ENCODE peak calls at places on chromosomes 7 and 10, in nine cellular contexts. S is Kasumi-1; O is activated effector memory CD4-positive, alpha-beta T cell treated with Interleukin-2 at 50 U/mL for 16 hours; V is activated naive CD4-positive, alpha-beta T cell; I is GM18507; C is G401; R is esophagus squamous epithelium; X is HEK293T; Z is NCI-H82. U is an unnamed sample.

GRCh38 chr10:121406823-121407545 is 191.3 kb downstream of the FGFR2 start:
- DNase-seq in S (no peak), O (no peak), V (no peak), I (no peak), C (no peak), R (no peak), X (no peak), Z (no peak), U (no peak)

GRCh38 chr7:7136423-7136822 is 45.9 kb upstream of the C1GALT1 start:
- DNase-seq in S (no peak), O (no peak), V (no peak), I (no peak), C (no peak), R (no peak), X (no peak), Z (no peak), U (no peak)

GRCh38 chr10:110215751-110216150 is 8.3 kb downstream of the MXI1 start:
- DNase-seq in S (no peak), O (no peak), V (no peak), I (no peak), C (no peak), R (no peak), X (no peak), Z (no peak), U (no peak)

GRCh38 chr7:53050433-53050832 is 15.0 kb downstream of the POM121L12 start:
- DNase-seq in S (no peak), O (no peak), V (no peak), I (no peak), C (no peak), R (no peak), X (no peak), Z (peak), U (no peak)

GRCh38 chr7:33685488-33685887 is 219.9 kb upstream of the BMPER start:
- DNase-seq in S (no peak), O (no peak), V (no peak), I (no peak), C (no peak), R (no peak), X (no peak), Z (no peak), U (no peak)

GRCh38 chr10:61140765-61141392 is 196.9 kb upstream of the RHOBTB1 start:
- DNase-seq in S (peak), O (no peak), V (no peak), I (no peak), C (peak), R (no peak), X (peak), Z (peak), U (no peak)

GRCh38 chr10:75597691-75598455 is 166.4 kb downstream of the LRMDA start:
- DNase-seq in S (no peak), O (no peak), V (no peak), I (no peak), C (no peak), R (no peak), X (peak), Z (no peak), U (no peak)

GRCh38 chr10:14416308-14416700 is 85.6 kb upstream of the FRMD4A start:
- DNase-seq in S (no peak), O (no peak), V (no peak), I (no peak), C (peak), R (no peak), X (no peak), Z (no peak), U (no peak)

GRCh38 chr10:118915161-118915560 is 114.4 kb upstream of the NANOS1 start:
- DNase-seq in S (no peak), O (no peak), V (no peak), I (no peak), C (no peak), R (no peak), X (no peak), Z (no peak), U (no peak)

GRCh38 chr7:154812027-154812426 is 190.9 kb downstream of the PAXIP1 start:
- DNase-seq in S (no peak), O (no peak), V (no peak), I (no peak), C (no peak), R (no peak), X (no peak), Z (no peak), U (no peak)

GRCh38 chr10:24777191-24777590 is 53.5 kb upstream of the ARHGAP21 start:
- DNase-seq in S (no peak), O (no peak), V (no peak), I (no peak), C (no peak), R (no peak), X (no peak), Z (no peak), U (no peak)

U was measured in omental fat pad.